ENCODE peak calls at places on chromosome 9, in five cellular contexts. One of them, this sample, is unnamed.
A peak's percentile ranks its signal among the peaks of the same experiment; 100 is the strongest.

GRCh38 chr9:126331964-126332748 is 5.5 kb downstream of the MVB12B start:
- DNase-seq in neuronal stem cell: no peak
- DNase-seq in H9: no peak
- DNase-seq in mesenchymal stem cell: no peak
- DNase-seq in IMR-90: no peak
- DNase-seq in this sample: peak; percentile 38

GRCh38 chr9:35114921-35115341 is 731 bp downstream of the ATOSB start:
- DNase-seq in H9: peak; percentile 52
- DNase-seq in IMR-90: no peak
- DNase-seq in mesenchymal stem cell: peak; percentile 79
- DNase-seq in neuronal stem cell: peak; percentile 49
- DNase-seq in this sample: peak; percentile 54

GRCh38 chr9:37999501-38000189 is 69.4 kb downstream of the SHB start:
- DNase-seq in mesenchymal stem cell: peak; percentile 60
- DNase-seq in IMR-90: peak; percentile 61
- DNase-seq in H9: no peak
- DNase-seq in neuronal stem cell: no peak
- DNase-seq in this sample: no peak

GRCh38 chr9:98519641-98520040 is 189.1 kb downstream of the GABBR2 start:
- DNase-seq in H9: no peak
- DNase-seq in neuronal stem cell: no peak
- DNase-seq in mesenchymal stem cell: no peak
- DNase-seq in IMR-90: no peak
- DNase-seq in this sample: no peak

GRCh38 chr9:138003485-138004190 is 126.1 kb downstream of the CACNA1B start:
- DNase-seq in H9: no peak
- DNase-seq in IMR-90: no peak
- DNase-seq in mesenchymal stem cell: no peak
- DNase-seq in neuronal stem cell: no peak
- DNase-seq in this sample: no peak

GRCh38 chr9:134365791-134366222 is 39.6 kb downstream of the RXRA start:
- DNase-seq in neuronal stem cell: peak; percentile 17
- DNase-seq in IMR-90: no peak
- DNase-seq in mesenchymal stem cell: no peak
- DNase-seq in H9: peak; percentile 41
- DNase-seq in this sample: no peak

GRCh38 chr9:88776717-88777497 is 214.4 kb upstream of the S1PR3 start:
- DNase-seq in neuronal stem cell: no peak
- DNase-seq in IMR-90: peak; percentile 87
- DNase-seq in mesenchymal stem cell: peak; percentile 75
- DNase-seq in H9: no peak
- DNase-seq in this sample: no peak

GRCh38 chr9:26687421-26687820 is 205.2 kb downstream of the CAAP1 start:
- DNase-seq in neuronal stem cell: no peak
- DNase-seq in H9: no peak
- DNase-seq in IMR-90: no peak
- DNase-seq in mesenchymal stem cell: no peak
- DNase-seq in this sample: no peak

GRCh38 chr9:97990259-97990658 is 7.1 kb downstream of the ANP32B start:
- DNase-seq in neuronal stem cell: no peak
- DNase-seq in H9: no peak
- DNase-seq in mesenchymal stem cell: peak; percentile 85
- DNase-seq in IMR-90: peak; percentile 82
- DNase-seq in this sample: no peak

DNA sequence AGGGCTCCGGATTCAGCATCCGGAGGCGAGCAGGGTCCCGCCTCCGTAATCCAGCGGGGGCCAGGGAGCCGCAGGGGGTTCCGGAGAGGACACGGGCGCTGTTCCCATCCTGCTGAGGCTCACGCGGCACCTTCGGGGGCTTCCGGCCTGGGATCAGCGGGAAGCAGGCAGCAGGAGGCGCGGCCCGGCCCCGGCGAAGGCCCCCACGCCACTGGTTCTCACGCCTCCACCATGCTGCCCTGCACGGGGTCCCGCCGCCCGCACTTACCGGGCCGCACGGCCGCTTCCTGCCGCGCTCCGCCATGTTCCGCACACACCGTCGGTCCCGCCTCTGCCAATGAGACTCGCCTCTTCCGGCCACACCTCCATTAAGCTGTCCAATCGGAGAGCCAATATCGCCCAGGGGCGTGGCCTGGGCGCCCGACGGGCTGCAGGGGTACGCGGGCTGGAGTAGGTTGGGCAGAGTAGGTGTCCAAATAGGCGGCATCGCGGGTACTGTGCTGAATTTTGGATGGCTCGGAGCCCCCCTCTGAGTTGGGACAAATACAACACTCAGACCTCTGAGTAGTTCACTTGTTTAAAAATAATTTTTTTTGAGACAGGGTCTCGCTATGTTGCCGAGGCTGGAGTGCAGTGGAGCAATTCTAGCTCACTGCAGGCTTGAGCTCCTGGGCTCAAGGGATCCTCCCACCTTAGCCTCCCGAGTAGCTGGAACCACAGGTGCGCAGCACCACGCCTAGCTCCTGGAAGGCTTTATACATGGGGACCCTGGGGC is at the start of gene SPOUT1:
- DNase-seq in mesenchymal stem cell: peak; percentile 91
- DNase-seq in IMR-90: peak; percentile 86
- DNase-seq in H9: peak; percentile 96
- DNase-seq in neuronal stem cell: peak; percentile 90
- DNase-seq in this sample: peak; percentile 73
- H4K91ac ChIP-seq in mesenchymal stem cell: peak within 1 kb of the TSS; percentile 81
- H4K91ac ChIP-seq in IMR-90: no peak within 1 kb of the TSS
- H4K91ac ChIP-seq in H9: no peak within 1 kb of the TSS
- H4K91ac ChIP-seq in neuronal stem cell: no peak within 1 kb of the TSS
- H4K91ac ChIP-seq in this sample: peak within 1 kb of the TSS; percentile 74

DNA sequence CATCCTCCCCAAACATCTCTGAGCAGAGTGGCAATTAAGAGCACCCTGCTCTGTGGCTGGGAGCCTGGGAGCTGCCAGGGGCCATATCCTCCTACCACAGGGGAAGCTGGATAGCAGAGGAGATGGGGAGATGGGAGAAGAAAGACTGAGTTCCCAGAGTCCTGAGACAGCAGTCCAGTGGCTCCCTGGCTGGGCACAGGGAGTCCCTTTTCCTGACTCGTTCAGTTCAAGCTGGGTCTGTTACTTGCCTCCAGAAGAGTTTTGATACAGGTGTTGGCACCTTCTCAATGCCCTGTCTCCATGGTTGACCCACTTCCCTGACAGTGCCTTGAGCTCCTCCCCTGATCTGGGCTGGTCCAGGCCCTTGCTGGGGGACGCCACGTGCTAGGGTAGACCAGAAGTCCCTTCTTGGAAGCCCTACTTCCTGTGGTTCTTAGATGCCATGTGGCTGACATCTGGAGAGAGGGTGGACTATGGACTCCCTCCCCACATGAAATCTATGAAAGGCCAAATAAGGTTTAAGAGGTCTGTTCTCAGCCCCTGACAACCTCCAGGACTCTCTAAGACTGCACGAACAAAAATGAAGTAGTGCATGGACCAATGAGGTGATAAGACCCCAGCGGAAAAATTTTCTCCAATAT is 166.2 kb downstream of the AUH start:
- DNase-seq in neuronal stem cell: no peak
- DNase-seq in H9: no peak
- DNase-seq in IMR-90: no peak
- DNase-seq in mesenchymal stem cell: no peak
- DNase-seq in this sample: peak; percentile 38
- H4K91ac ChIP-seq in neuronal stem cell: no peak overlapping the region
- H4K91ac ChIP-seq in H9: no peak overlapping the region
- H4K91ac ChIP-seq in IMR-90: peak overlapping the region; percentile 98
- H4K91ac ChIP-seq in mesenchymal stem cell: peak overlapping the region; percentile 85
- H4K91ac ChIP-seq in this sample: no peak overlapping the region

GRCh38 chr9:93575706-93576295 is 583 bp upstream of the PHF2 start:
- DNase-seq in IMR-90: peak; percentile 16
- DNase-seq in neuronal stem cell: peak; percentile 6
- DNase-seq in mesenchymal stem cell: peak; percentile 46
- DNase-seq in H9: no peak
- DNase-seq in this sample: peak; percentile 65
- H4K91ac ChIP-seq in IMR-90: peak overlapping the region; percentile 66
- H4K91ac ChIP-seq in neuronal stem cell: peak overlapping the region; percentile 96
- H4K91ac ChIP-seq in mesenchymal stem cell: peak overlapping the region; percentile 95
- H4K91ac ChIP-seq in H9: no peak overlapping the region
- H4K91ac ChIP-seq in this sample: peak overlapping the region; percentile 56

GRCh38 chr9:4549751-4550295 is 59.6 kb downstream of the SLC1A1 start:
- DNase-seq in IMR-90: no peak
- DNase-seq in mesenchymal stem cell: peak; percentile 60
- DNase-seq in neuronal stem cell: no peak
- DNase-seq in H9: no peak
- DNase-seq in this sample: no peak

GRCh38 chr9:4553951-4554381 is 63.7 kb downstream of the SLC1A1 start:
- DNase-seq in mesenchymal stem cell: no peak
- DNase-seq in neuronal stem cell: no peak
- DNase-seq in IMR-90: peak; percentile 57
- DNase-seq in H9: no peak
- DNase-seq in this sample: no peak

GRCh38 chr9:4547016-4547415 is 56.7 kb downstream of the SLC1A1 start:
- DNase-seq in H9: no peak
- DNase-seq in mesenchymal stem cell: peak; percentile 40
- DNase-seq in neuronal stem cell: no peak
- DNase-seq in IMR-90: peak; percentile 37
- DNase-seq in this sample: no peak

GRCh38 chr9:4550777-4551476 is 60.7 kb downstream of the SLC1A1 start:
- DNase-seq in H9: no peak
- DNase-seq in IMR-90: peak; percentile 36
- DNase-seq in neuronal stem cell: no peak
- DNase-seq in mesenchymal stem cell: peak; percentile 43
- DNase-seq in this sample: no peak

GRCh38 chr9:4548796-4549725 is 58.8 kb downstream of the SLC1A1 start:
- DNase-seq in H9: peak; percentile 79
- DNase-seq in neuronal stem cell: peak; percentile 5
- DNase-seq in IMR-90: no peak
- DNase-seq in mesenchymal stem cell: no peak
- DNase-seq in this sample: peak; percentile 82
- H4K91ac ChIP-seq in H9: no peak overlapping the region
- H4K91ac ChIP-seq in neuronal stem cell: no peak overlapping the region
- H4K91ac ChIP-seq in IMR-90: no peak overlapping the region
- H4K91ac ChIP-seq in mesenchymal stem cell: peak overlapping the region; percentile 60
- H4K91ac ChIP-seq in this sample: no peak overlapping the region

GRCh38 chr9:113589890-113590289 is 126.4 kb downstream of the RGS3 start:
- DNase-seq in neuronal stem cell: no peak
- DNase-seq in mesenchymal stem cell: peak; percentile 67
- DNase-seq in H9: no peak
- DNase-seq in IMR-90: peak; percentile 66
- DNase-seq in this sample: no peak

GRCh38 chr9:113587471-113588031 is 124.0 kb downstream of the RGS3 start:
- DNase-seq in H9: peak; percentile 76
- DNase-seq in mesenchymal stem cell: peak; percentile 49
- DNase-seq in neuronal stem cell: no peak
- DNase-seq in IMR-90: peak; percentile 38
- DNase-seq in this sample: peak; percentile 73

GRCh38 chr9:113589407-113589806 is 125.9 kb downstream of the RGS3 start:
- DNase-seq in IMR-90: no peak
- DNase-seq in mesenchymal stem cell: no peak
- DNase-seq in H9: no peak
- DNase-seq in neuronal stem cell: no peak
- DNase-seq in this sample: no peak

GRCh38 chr9:113588242-113588810 is 124.8 kb downstream of the RGS3 start:
- DNase-seq in mesenchymal stem cell: no peak
- DNase-seq in neuronal stem cell: no peak
- DNase-seq in H9: no peak
- DNase-seq in IMR-90: no peak
- DNase-seq in this sample: no peak

GRCh38 chr9:113588936-113589335 is 125.4 kb downstream of the RGS3 start:
- DNase-seq in IMR-90: no peak
- DNase-seq in mesenchymal stem cell: no peak
- DNase-seq in H9: no peak
- DNase-seq in neuronal stem cell: no peak
- DNase-seq in this sample: no peak
- H4K91ac ChIP-seq in IMR-90: no peak overlapping the region
- H4K91ac ChIP-seq in mesenchymal stem cell: no peak overlapping the region
- H4K91ac ChIP-seq in H9: peak overlapping the region; percentile 6
- H4K91ac ChIP-seq in neuronal stem cell: no peak overlapping the region
- H4K91ac ChIP-seq in this sample: no peak overlapping the region

GRCh38 chr9:131674425-131675421 is 65.2 kb downstream of the RAPGEF1 start:
- DNase-seq in IMR-90: no peak
- DNase-seq in mesenchymal stem cell: no peak
- DNase-seq in neuronal stem cell: no peak
- DNase-seq in H9: no peak
- DNase-seq in this sample: no peak
- H4K91ac ChIP-seq in IMR-90: no peak overlapping the region
- H4K91ac ChIP-seq in mesenchymal stem cell: peak overlapping the region; percentile 25
- H4K91ac ChIP-seq in neuronal stem cell: no peak overlapping the region
- H4K91ac ChIP-seq in H9: no peak overlapping the region
- H4K91ac ChIP-seq in this sample: peak overlapping the region; percentile 34

DNA sequence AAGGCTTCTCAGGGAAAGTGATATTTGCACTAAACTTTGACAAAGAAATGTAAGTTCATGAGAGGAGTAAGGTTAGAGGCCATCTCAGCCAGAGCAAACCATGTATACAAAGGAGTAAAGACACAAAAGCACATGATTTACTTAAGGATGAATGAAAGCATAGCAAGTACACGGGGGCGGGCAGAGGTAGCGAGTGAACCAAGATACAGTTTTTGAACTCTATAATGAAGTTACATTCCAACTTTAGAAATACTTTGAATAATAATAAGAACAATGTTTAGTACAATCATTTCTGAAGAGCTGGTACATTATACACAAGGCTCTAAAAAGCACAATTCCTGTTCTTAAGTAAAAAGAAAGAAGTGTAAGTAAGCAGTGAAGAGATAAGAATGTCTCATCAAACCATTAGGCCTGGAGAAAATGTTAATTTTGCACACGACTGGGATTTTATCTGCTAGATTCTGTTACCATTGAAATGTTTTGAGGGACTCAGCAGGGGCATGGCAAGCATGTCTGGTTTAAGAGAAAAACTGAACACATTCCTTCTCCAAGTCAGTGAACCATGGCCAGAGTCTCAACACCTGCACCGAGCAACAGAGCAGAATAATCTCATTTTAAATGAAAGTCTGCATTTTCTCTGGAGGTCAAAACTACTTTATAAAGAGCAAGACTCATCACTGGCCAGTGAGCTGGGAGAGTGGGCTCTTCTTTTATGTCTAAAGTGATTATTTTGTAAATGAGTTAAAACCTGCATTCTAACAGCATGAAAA is 147.6 kb upstream of the TRPM3 start:
- DNase-seq in H9: no peak
- DNase-seq in IMR-90: no peak
- DNase-seq in neuronal stem cell: no peak
- DNase-seq in mesenchymal stem cell: no peak
- DNase-seq in this sample: no peak
- H4K91ac ChIP-seq in H9: no peak overlapping the region
- H4K91ac ChIP-seq in IMR-90: no peak overlapping the region
- H4K91ac ChIP-seq in neuronal stem cell: no peak overlapping the region
- H4K91ac ChIP-seq in mesenchymal stem cell: no peak overlapping the region
- H4K91ac ChIP-seq in this sample: no peak overlapping the region

DNA sequence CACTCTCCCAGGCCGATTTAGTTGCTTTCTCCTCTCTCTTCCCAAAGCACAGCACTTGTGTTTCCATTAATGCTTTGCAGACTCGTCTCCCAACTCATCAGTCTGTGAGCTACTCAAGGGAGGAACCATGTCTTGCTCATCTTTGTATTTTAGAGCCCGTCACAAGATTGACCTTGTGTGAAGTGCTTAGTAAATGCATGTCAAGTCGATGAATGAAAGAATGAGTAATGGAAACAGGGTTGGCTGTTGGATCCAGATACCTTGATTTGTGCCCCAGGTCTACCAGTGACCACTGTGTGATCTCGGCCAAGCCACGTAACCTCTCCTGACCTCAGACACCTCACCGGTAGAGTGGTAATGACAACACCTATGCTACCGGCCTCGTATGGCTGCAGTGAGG is 99.2 kb downstream of the KLF4 start:
- DNase-seq in IMR-90: no peak
- DNase-seq in H9: no peak
- DNase-seq in neuronal stem cell: no peak
- DNase-seq in mesenchymal stem cell: no peak
- DNase-seq in this sample: no peak
- H4K91ac ChIP-seq in IMR-90: no peak overlapping the region
- H4K91ac ChIP-seq in H9: no peak overlapping the region
- H4K91ac ChIP-seq in neuronal stem cell: no peak overlapping the region
- H4K91ac ChIP-seq in mesenchymal stem cell: no peak overlapping the region
- H4K91ac ChIP-seq in this sample: no peak overlapping the region

GRCh38 chr9:109118802-109119438 is 827 bp downstream of the TMEM245 start:
- DNase-seq in IMR-90: peak; percentile 15
- DNase-seq in neuronal stem cell: peak; percentile 37
- DNase-seq in H9: peak; percentile 54
- DNase-seq in mesenchymal stem cell: peak; percentile 50
- DNase-seq in this sample: peak; percentile 58
- H4K91ac ChIP-seq in IMR-90: no peak overlapping the region
- H4K91ac ChIP-seq in neuronal stem cell: no peak overlapping the region
- H4K91ac ChIP-seq in H9: no peak overlapping the region
- H4K91ac ChIP-seq in mesenchymal stem cell: peak overlapping the region; percentile 34
- H4K91ac ChIP-seq in this sample: no peak overlapping the region